ENCODE peak calls at places on chromosomes 7 and 10, in seven cellular contexts. S is HCT116, H is sigmoid colon, F is SK-N-SH, I is H1, P is breast epithelium, U is spleen. A is an unnamed sample.

GRCh38 chr7:149422914-149423285 is 38.0 kb downstream of the ZNF777 start:
- DNase-seq in S (no peak), H (no peak), F (no peak), I (peak), P (no peak), U (peak), A (peak)

GRCh38 chr7:24819916-24820689 is 62.8 kb upstream of the GSDME start:
- DNase-seq in S (peak), H (peak), F (peak), I (peak), P (peak), U (peak), A (peak)

GRCh38 chr10:79306644-79307220 is 40.5 kb upstream of the PPIF start:
- DNase-seq in S (no peak), H (no peak), F (no peak), I (no peak), P (no peak), U (no peak), A (no peak)

GRCh38 chr7:151128716-151129115 is 38.8 kb downstream of the GBX1 start:
- DNase-seq in S (no peak), H (no peak), F (no peak), I (no peak), P (no peak), U (no peak), A (no peak)

GRCh38 chr7:120407015-120407414 is 134.0 kb downstream of the KCND2 start:
- DNase-seq in S (no peak), H (no peak), F (no peak), I (no peak), P (no peak), U (no peak), A (no peak)

GRCh38 chr7:55326079-55326847 is 38.9 kb upstream of the LANCL2 start:
- DNase-seq in S (no peak), H (no peak), F (no peak), I (no peak), P (no peak), U (no peak), A (no peak)

GRCh38 chr7:123343611-123344010 is 143.8 kb upstream of the SLC13A1 start:
- DNase-seq in S (no peak), H (no peak), F (no peak), I (no peak), P (no peak), U (no peak), A (no peak)

GRCh38 chr7:110442386-110442837 is 648.5 kb upstream of the LRRN3 start:
- DNase-seq in S (peak), H (no peak), F (peak), I (peak), P (peak), U (no peak), A (no peak)

GRCh38 chr10:47020491-47020890 is 109.3 kb downstream of the PTPN20 start:
- DNase-seq in S (no peak), H (no peak), F (no peak), I (no peak), P (peak), U (peak), A (no peak)

GRCh38 chr10:110074986-110075664 is 67.3 kb downstream of the ADD3 start:
- DNase-seq in S (no peak), H (no peak), F (no peak), I (no peak), P (no peak), U (no peak), A (no peak)

GRCh38 chr7:65975814-65976445 is 6.1 kb downstream of the GUSB start:
- DNase-seq in S (no peak), H (peak), F (no peak), I (no peak), P (no peak), U (peak), A (no peak)

GRCh38 chr7:113307147-113307546 is 188.8 kb upstream of the SMIM30 start:
- DNase-seq in S (no peak), H (no peak), F (no peak), I (no peak), P (no peak), U (no peak), A (no peak)
- TF ChIP-seq POLR2AphosphoS5 in S (no peak), H (no peak), F (no peak), I (no peak), P (no peak), U (no peak), A (no peak)

DNA sequence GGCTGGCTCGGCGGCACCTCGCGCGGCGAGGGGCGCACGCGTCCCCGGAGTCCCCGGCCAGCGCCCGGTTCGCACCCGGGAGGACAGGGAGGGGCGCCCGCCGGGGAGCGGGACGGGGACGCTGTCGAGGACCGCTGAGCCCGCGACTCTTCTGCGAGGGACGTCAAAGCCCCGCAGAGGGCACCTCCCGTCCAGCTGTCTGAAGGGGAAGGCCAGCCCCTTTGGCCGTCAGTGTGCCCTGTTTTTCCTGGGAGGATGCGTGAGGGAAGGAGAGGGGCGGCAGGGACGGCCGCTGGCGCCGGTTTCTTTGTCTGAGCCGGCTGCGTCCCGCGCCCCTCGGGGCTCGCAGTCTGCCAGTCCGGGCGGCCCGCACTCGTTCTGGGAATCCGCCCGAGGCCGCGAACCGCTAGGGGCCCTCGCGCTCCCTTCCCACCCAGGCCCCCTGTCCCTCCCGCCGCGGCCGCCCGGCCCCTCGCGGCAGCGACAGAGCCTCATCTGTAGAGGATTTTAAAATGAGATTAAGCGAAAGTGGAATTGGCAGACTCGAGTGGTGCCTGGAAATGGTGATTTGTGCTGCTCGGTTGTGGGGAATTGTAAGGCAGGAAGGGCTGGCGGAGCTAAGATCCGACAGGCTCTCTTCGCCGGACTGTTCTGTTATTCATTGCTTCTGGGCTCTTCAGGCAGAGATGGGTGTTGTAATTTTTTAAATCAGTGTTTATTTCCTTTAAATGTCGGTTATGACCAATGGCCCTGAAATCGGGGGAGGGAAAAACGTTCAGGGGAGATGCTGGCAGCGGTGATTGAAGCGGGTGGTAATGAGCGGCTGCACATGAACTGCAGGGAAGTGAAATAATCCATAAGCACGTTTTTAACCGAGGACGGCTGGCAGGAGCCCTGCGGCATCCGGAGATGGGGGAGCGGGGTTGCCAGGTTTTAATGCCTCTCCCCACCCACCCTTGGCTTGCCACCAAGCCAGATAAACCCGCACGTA is 622 bp upstream of the RELN start:
- DNase-seq in S (no peak), H (no peak), F (peak), I (peak), P (no peak), U (no peak), A (peak)
- TF ChIP-seq CTCF in S (no peak), H (no peak), F (peak), I (no peak), P (no peak), U (no peak), A (no peak)

GRCh38 chr10:59880976-59881510 is 25.3 kb downstream of the CCDC6 start:
- DNase-seq in S (no peak), H (no peak), F (no peak), I (no peak), P (no peak), U (no peak), A (no peak)
- TF ChIP-seq POLR2AphosphoS5 in S (no peak), H (no peak), F (no peak), I (no peak), P (no peak), U (no peak), A (no peak)

GRCh38 chr10:86346794-86347665 is 19.6 kb downstream of the GRID1 start:
- DNase-seq in S (no peak), H (peak), F (no peak), I (no peak), P (no peak), U (peak), A (no peak)
- TF ChIP-seq CTCF in S (no peak), H (no peak), F (no peak), I (no peak), P (no peak), U (no peak), A (no peak)